ENCODE peak calls at places on chromosomes 16 and 17, in nine cellular contexts. L, E, X, D, R, A, I, S and B are unnamed samples.

GRCh38 chr17:21010705-21011596 is 31.9 kb downstream of the USP22 start:
- DNase-seq in D (no peak), A (no peak), I (no peak), R (no peak), S (no peak), L (no peak), X (no peak), E (no peak), B (no peak)

GRCh38 chr16:29819506-29819905 is 756 bp upstream of the MVP start:
- DNase-seq in A (no peak), X (no peak), E (no peak), D (no peak), L (no peak), I (no peak), S (no peak), R (peak; percentile 62), B (no peak)

GRCh38 chr16:11583171-11583570 is 3.5 kb downstream of the LITAF start:
- DNase-seq in A (no peak), E (no peak), L (no peak), I (no peak), S (no peak), X (no peak), D (no peak), R (no peak), B (no peak)

GRCh38 chr17:43665038-43665386 is 3.3 kb upstream of the MEOX1 start:
- DNase-seq in R (no peak), X (no peak), A (no peak), I (no peak), S (no peak), E (no peak), L (no peak), D (no peak), B (no peak)

GRCh38 chr17:59675231-59675630 is 32.0 kb downstream of the PTRH2 start:
- DNase-seq in L (no peak), R (no peak), E (no peak), A (no peak), I (no peak), D (no peak), S (peak; percentile 9), X (no peak), B (no peak)

GRCh38 chr17:39899215-39899614 is 19.2 kb downstream of the GSDMB start:
- DNase-seq in R (no peak), S (no peak), A (no peak), I (no peak), E (no peak), D (no peak), L (no peak), X (peak; percentile 20), B (no peak)

GRCh38 chr17:44916059-44916780 is 920 bp upstream of the GFAP start:
- DNase-seq in S (no peak), X (peak; percentile 29), R (peak; percentile 22), D (no peak), L (no peak), A (no peak), E (no peak), I (no peak), B (no peak)

GRCh38 chr17:78365561-78366108 is 5.8 kb upstream of the SOCS3 start:
- DNase-seq in D (no peak), X (no peak), I (no peak), S (no peak), A (no peak), R (no peak), E (no peak), L (no peak), B (no peak)

GRCh38 chr17:35189291-35189690 is 4.9 kb downstream of the SLC35G3 start:
- DNase-seq in R (no peak), D (no peak), X (peak; percentile 84), S (no peak), E (no peak), A (no peak), L (no peak), I (no peak), B (peak; percentile 16)

GRCh38 chr17:4625181-4625601 is 16.3 kb downstream of the ALOX15 start:
- DNase-seq in D (no peak), E (no peak), X (peak; percentile 13), L (no peak), S (no peak), A (no peak), I (no peak), R (no peak), B (no peak)

GRCh38 chr17:41444186-41444585 is 3.4 kb upstream of the KRT38 start:
- DNase-seq in S (no peak), I (no peak), R (no peak), D (no peak), L (no peak), E (no peak), X (no peak), A (no peak), B (no peak)

GRCh38 chr17:78341559-78342437 is 18.1 kb downstream of the SOCS3 start:
- DNase-seq in A (peak; percentile 48), I (no peak), R (peak; percentile 86), D (no peak), L (no peak), X (peak; percentile 49), E (peak; percentile 46), S (no peak), B (peak; percentile 82)

GRCh38 chr17:12402963-12403622 is 262.6 kb upstream of the MYOCD start:
- DNase-seq in L (no peak), R (no peak), D (no peak), A (no peak), S (no peak), E (no peak), X (peak; percentile 86), I (no peak), B (no peak)

GRCh38 chr17:61219460-61219859 is 180.2 kb upstream of the TBX2 start:
- DNase-seq in X (no peak), S (no peak), D (no peak), A (no peak), L (no peak), I (no peak), R (peak; percentile 4), E (no peak), B (no peak)

GRCh38 chr17:35079547-35079946 is 16.0 kb upstream of the RFFL start:
- DNase-seq in X (peak; percentile 95), S (no peak), R (no peak), E (no peak), A (no peak), L (no peak), D (no peak), I (no peak), B (no peak)

GRCh38 chr17:6796887-6797490 is 21.0 kb downstream of the FBXO39 start:
- DNase-seq in X (peak; percentile 96), E (no peak), A (no peak), D (no peak), R (no peak), I (no peak), S (no peak), L (no peak), B (no peak)

GRCh38 chr16:78307824-78308528 is 208.5 kb downstream of the WWOX start:
- DNase-seq in E (no peak), X (peak; percentile 31), I (no peak), R (no peak), A (no peak), S (no peak), L (no peak), D (no peak), B (no peak)

GRCh38 chr17:6240001-6240400 is 169.8 kb downstream of the WSCD1 start:
- DNase-seq in R (no peak), A (no peak), I (no peak), L (no peak), X (no peak), S (no peak), E (no peak), D (no peak), B (no peak)

GRCh38 chr17:58591455-58591854 is 77.0 kb upstream of the MTMR4 start:
- DNase-seq in S (no peak), A (no peak), L (no peak), X (no peak), D (no peak), R (no peak), E (no peak), I (no peak), B (no peak)

GRCh38 chr16:1309888-1310831 is 724 bp downstream of the UBE2I start:
- DNase-seq in E (no peak), X (no peak), S (peak; percentile 51), L (peak; percentile 44), R (peak; percentile 79), D (peak; percentile 42), A (peak; percentile 61), I (no peak), B (peak; percentile 17)

GRCh38 chr17:74442670-74443515 is 11.0 kb downstream of the GPRC5C start:
- DNase-seq in X (peak; percentile 78), S (peak; percentile 54), I (no peak), A (no peak), E (peak; percentile 87), R (peak; percentile 98), L (no peak), D (no peak), B (peak; percentile 66)

GRCh38 chr17:82022310-82022980 is at the start of gene CENPX:
- DNase-seq in X (no peak), E (no peak), L (no peak), S (no peak), I (no peak), A (no peak), R (no peak), D (no peak), B (no peak)